ENCODE peak calls at places on chromosomes 2 and 18, in seven cellular contexts. S is K562, O is HCT116, M is HepG2, C is A549, G is GM12878, Y is H1. H is an unnamed sample.

GRCh38 chr2:234850818-234851217 is 101.0 kb upstream of the SH3BP4 start:
- DNase-seq in C (no peak), M (no peak), S (no peak), G (no peak), O (no peak), Y (no peak), H (no peak)

GRCh38 chr2:69767034-69767433 is 25.1 kb downstream of the ANXA4 start:
- DNase-seq in Y (no peak), O (no peak), C (no peak), G (no peak), M (no peak), S (no peak), H (peak)

GRCh38 chr2:118580651-118581050 is 266.8 kb downstream of the EN1 start:
- DNase-seq in M (no peak), Y (no peak), G (no peak), C (no peak), S (no peak), O (no peak), H (no peak)

GRCh38 chr18:26424428-26425147 is 123.8 kb downstream of the KCTD1 start:
- DNase-seq in O (no peak), C (no peak), Y (no peak), S (no peak), G (no peak), M (no peak), H (no peak)

GRCh38 chr2:219197388-219197787 is 9.2 kb upstream of the ZFAND2B start:
- DNase-seq in Y (no peak), O (no peak), G (no peak), S (no peak), M (no peak), C (no peak), H (no peak)

GRCh38 chr2:189128961-189129360 is 50.6 kb downstream of the COL5A2 start:
- DNase-seq in M (no peak), O (no peak), Y (no peak), C (no peak), S (no peak), G (no peak), H (no peak)

GRCh38 chr2:168118733-168119518 is 128.5 kb downstream of the STK39 start:
- DNase-seq in Y (no peak), O (peak), M (peak), C (peak), G (no peak), S (peak), H (peak)

GRCh38 chr2:190158798-190159434 is 96.4 kb upstream of the MSTN start:
- DNase-seq in Y (no peak), M (no peak), O (no peak), C (no peak), S (no peak), G (no peak), H (no peak)

GRCh38 chr2:74048843-74049519 is 64.3 kb downstream of the TET3 start:
- DNase-seq in S (peak), C (no peak), G (no peak), O (no peak), M (no peak), Y (no peak), H (no peak)

GRCh38 chr2:23636412-23636811 is 251.4 kb downstream of the KLHL29 start:
- DNase-seq in S (peak), G (no peak), Y (no peak), M (peak), O (no peak), C (peak), H (peak)

GRCh38 chr18:70373062-70373519 is 84.2 kb downstream of the SOCS6 start:
- DNase-seq in C (peak), O (peak), Y (no peak), S (no peak), G (no peak), M (peak), H (peak)

GRCh38 chr2:147934881-147935280 is 85.7 kb downstream of the ORC4 start:
- DNase-seq in S (no peak), G (no peak), M (no peak), C (no peak), Y (no peak), O (no peak), H (peak)

GRCh38 chr2:224173210-224173609 is 134.1 kb upstream of the SERPINE2 start:
- DNase-seq in Y (no peak), C (no peak), S (no peak), O (no peak), M (no peak), G (no peak), H (no peak)

GRCh38 chr2:220033546-220033945 is 406.1 kb downstream of the SLC4A3 start:
- DNase-seq in C (no peak), M (no peak), O (no peak), S (no peak), Y (no peak), G (no peak), H (peak)

GRCh38 chr2:215452725-215453124 is 16.9 kb upstream of the FN1 start:
- DNase-seq in M (no peak), C (no peak), S (no peak), G (no peak), O (no peak), Y (peak), H (no peak)

GRCh38 chr2:28216320-28216719 is 176.3 kb upstream of the FOSL2 start:
- DNase-seq in Y (no peak), M (no peak), S (no peak), O (no peak), G (no peak), C (no peak), H (no peak)

GRCh38 chr2:60513996-60514395 is 39.5 kb downstream of the BCL11A start:
- DNase-seq in G (no peak), S (no peak), M (no peak), Y (no peak), O (no peak), C (no peak), H (no peak)

GRCh38 chr2:64700133-64700809 is 46.6 kb upstream of the SERTAD2 start:
- DNase-seq in Y (no peak), G (peak), O (no peak), C (no peak), M (no peak), S (no peak), H (peak)

GRCh38 chr18:27685807-27686412 is 491.0 kb downstream of the CDH2 start:
- DNase-seq in C (peak), M (peak), S (peak), Y (no peak), G (no peak), O (peak), H (peak)

GRCh38 chr18:51654441-51655326 is 457.2 kb upstream of the MEX3C start:
- DNase-seq in M (no peak), Y (no peak), O (no peak), S (no peak), C (no peak), G (no peak), H (no peak)

GRCh38 chr2:201795608-201796477 is 10.5 kb upstream of the CDK15 start:
- DNase-seq in S (peak), C (peak), Y (no peak), M (peak), O (peak), G (no peak), H (peak)

GRCh38 chr2:28326873-28327495 is 65.7 kb upstream of the FOSL2 start:
- DNase-seq in M (no peak), Y (no peak), G (no peak), S (no peak), C (no peak), O (no peak), H (peak)

GRCh38 chr2:137192366-137193315 is 427.3 kb downstream of the THSD7B start:
- DNase-seq in G (no peak), M (peak), Y (no peak), O (no peak), S (no peak), C (peak), H (no peak)

GRCh38 chr2:203811491-203812221 is 55.9 kb upstream of the CTLA4 start:
- DNase-seq in O (peak), M (peak), C (peak), S (no peak), Y (no peak), G (no peak), H (peak)

GRCh38 chr18:60984496-60984895 is 348.7 kb upstream of the CDH20 start:
- DNase-seq in Y (no peak), O (no peak), C (no peak), G (no peak), S (no peak), M (no peak), H (peak)

GRCh38 chr2:181128199-181128598 is 147.8 kb downstream of the UBE2E3 start:
- DNase-seq in M (no peak), C (no peak), Y (no peak), G (no peak), O (no peak), S (no peak), H (no peak)

GRCh38 chr2:120205901-120206581 is 17.2 kb downstream of the TMEM185B start:
- DNase-seq in M (no peak), C (no peak), S (peak), O (no peak), Y (no peak), G (no peak), H (no peak)

GRCh38 chr2:36538345-36538744 is 59.6 kb downstream of the FEZ2 start:
- DNase-seq in G (no peak), Y (no peak), M (no peak), O (no peak), S (no peak), C (no peak), H (no peak)

GRCh38 chr2:167702227-167702626 is 545.2 kb downstream of the STK39 start:
- DNase-seq in M (no peak), C (no peak), S (no peak), G (no peak), Y (no peak), O (no peak), H (no peak)

GRCh38 chr2:100744589-100744988 is 75.3 kb upstream of the NPAS2 start:
- DNase-seq in C (no peak), M (peak), O (no peak), S (no peak), Y (no peak), G (no peak), H (peak)

GRCh38 chr2:75410702-75411101 is 150.0 kb downstream of the EVA1A start:
- DNase-seq in M (no peak), S (no peak), Y (no peak), C (no peak), G (no peak), O (no peak), H (no peak)

GRCh38 chr18:62758591-62758990 is 43.2 kb downstream of the PHLPP1 start:
- DNase-seq in O (no peak), Y (no peak), G (no peak), C (no peak), M (no peak), S (no peak), H (no peak)

GRCh38 chr18:62759704-62760402 is 44.5 kb downstream of the PHLPP1 start:
- DNase-seq in S (no peak), C (no peak), G (no peak), O (no peak), M (no peak), Y (no peak), H (peak)

GRCh38 chr18:62755946-62756345 is 40.6 kb downstream of the PHLPP1 start:
- DNase-seq in S (no peak), C (no peak), Y (no peak), O (no peak), G (no peak), M (no peak), H (no peak)

GRCh38 chr18:62755454-62755853 is 40.1 kb downstream of the PHLPP1 start:
- DNase-seq in G (no peak), C (no peak), S (no peak), Y (no peak), O (no peak), M (no peak), H (no peak)

DNA sequence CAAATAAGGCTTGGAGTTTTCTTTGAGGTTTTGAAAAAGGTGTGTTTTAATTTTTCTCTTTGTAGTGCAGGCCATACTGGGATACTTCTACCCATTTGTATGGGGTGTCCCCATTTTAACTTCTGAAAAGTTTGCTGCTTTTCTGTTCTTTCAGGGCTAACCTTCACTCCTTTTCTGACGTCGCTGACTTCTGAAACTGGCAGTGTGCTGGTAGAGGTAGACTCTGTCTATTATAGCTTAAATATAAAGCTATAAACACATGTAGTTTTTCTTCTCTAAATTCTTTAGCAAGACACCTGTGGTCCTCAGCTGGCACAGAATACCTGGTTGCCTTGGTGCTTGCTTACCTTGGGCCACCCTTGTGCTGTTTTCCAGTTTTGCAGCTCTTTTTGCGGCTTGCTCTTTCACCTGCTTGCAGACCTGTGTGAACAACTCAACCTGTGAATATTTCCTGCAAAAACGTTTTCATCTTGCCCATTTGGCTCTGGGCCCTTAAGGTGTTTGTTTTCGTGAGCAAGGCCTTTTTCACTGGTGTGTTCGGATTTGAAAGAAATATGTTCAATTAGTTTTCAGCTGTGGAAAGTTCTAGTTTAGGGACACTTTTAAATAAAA is 42.2 kb downstream of the PHLPP1 start:
- DNase-seq in G (no peak), C (no peak), O (no peak), M (no peak), Y (no peak), S (no peak), H (no peak)
- H3K4me2 ChIP-seq in G (no peak), C (no peak), O (no peak), M (no peak), Y (peak), S (no peak), H (no peak)

DNA sequence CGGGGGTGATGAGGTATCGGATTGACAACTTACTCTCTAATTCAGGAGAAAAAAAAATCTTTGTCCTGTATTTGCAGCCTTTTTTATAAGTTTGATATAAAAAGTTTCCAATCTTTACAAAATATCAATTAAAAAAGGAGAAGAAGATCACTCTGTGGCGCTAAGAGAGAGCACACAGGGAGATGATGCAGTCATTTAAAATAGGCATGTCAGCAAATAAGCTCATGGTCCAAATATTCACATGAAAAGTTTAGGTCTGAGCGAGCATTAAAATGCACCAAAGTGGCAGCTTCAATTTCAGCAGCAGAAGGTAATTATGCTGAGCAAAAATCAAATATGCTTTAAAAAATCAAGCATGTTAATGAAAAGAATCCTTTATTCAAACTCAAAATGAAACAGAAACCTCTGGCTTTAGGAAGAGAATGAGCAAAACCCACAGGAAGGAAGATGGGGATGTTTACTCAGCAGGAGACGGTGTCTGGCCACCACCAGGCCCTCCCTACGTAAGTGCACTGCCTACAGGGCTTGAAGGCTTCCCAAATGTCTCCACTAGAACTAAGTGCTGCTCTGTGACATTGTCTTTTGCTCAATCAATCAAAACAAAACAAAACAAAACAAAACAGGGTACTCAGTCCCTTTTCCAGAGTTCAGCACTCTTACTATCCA is 120.5 kb downstream of the L3MBTL4 start:
- DNase-seq in M (no peak), Y (no peak), C (no peak), S (no peak), G (no peak), O (no peak), H (no peak)
- H3K4me3 ChIP-seq in M (no peak), Y (no peak), C (no peak), S (no peak), G (no peak), O (no peak), H (no peak)

GRCh38 chr2:160352492-160352891 is 141.1 kb downstream of the RBMS1 start:
- DNase-seq in M (no peak), Y (no peak), G (no peak), S (no peak), O (no peak), C (peak), H (peak)
- TF ChIP-seq CEBPB in M (no peak), Y (no peak), G (no peak), S (no peak), O (no peak), C (peak), H (no peak)

GRCh38 chr2:45388541-45389100 is 222.4 kb downstream of the SRBD1 start:
- DNase-seq in M (no peak), S (no peak), C (peak), O (no peak), G (no peak), Y (no peak), H (no peak)
- H3K4me2 ChIP-seq in M (no peak), S (no peak), C (no peak), O (no peak), G (no peak), Y (no peak), H (no peak)

GRCh38 chr2:221569342-221570278 is 2.5 kb downstream of the EPHA4 start:
- DNase-seq in M (no peak), C (no peak), Y (no peak), G (no peak), S (no peak), O (no peak), H (no peak)
- H3K4me3 ChIP-seq in M (no peak), C (no peak), Y (peak), G (no peak), S (no peak), O (no peak), H (peak)

GRCh38 chr2:67652679-67653078 is 255.5 kb downstream of the ETAA1 start:
- DNase-seq in S (no peak), Y (no peak), M (no peak), G (no peak), C (no peak), O (no peak), H (no peak)

GRCh38 chr2:67650292-67651133 is 253.4 kb downstream of the ETAA1 start:
- DNase-seq in G (no peak), M (peak), C (peak), O (peak), S (peak), Y (peak), H (peak)

GRCh38 chr2:67646714-67647333 is 249.7 kb downstream of the ETAA1 start:
- DNase-seq in M (no peak), O (no peak), Y (no peak), G (no peak), S (no peak), C (no peak), H (no peak)

GRCh38 chr2:67645280-67646255 is 248.4 kb downstream of the ETAA1 start:
- DNase-seq in Y (no peak), S (no peak), G (no peak), O (no peak), C (no peak), M (no peak), H (peak)

DNA sequence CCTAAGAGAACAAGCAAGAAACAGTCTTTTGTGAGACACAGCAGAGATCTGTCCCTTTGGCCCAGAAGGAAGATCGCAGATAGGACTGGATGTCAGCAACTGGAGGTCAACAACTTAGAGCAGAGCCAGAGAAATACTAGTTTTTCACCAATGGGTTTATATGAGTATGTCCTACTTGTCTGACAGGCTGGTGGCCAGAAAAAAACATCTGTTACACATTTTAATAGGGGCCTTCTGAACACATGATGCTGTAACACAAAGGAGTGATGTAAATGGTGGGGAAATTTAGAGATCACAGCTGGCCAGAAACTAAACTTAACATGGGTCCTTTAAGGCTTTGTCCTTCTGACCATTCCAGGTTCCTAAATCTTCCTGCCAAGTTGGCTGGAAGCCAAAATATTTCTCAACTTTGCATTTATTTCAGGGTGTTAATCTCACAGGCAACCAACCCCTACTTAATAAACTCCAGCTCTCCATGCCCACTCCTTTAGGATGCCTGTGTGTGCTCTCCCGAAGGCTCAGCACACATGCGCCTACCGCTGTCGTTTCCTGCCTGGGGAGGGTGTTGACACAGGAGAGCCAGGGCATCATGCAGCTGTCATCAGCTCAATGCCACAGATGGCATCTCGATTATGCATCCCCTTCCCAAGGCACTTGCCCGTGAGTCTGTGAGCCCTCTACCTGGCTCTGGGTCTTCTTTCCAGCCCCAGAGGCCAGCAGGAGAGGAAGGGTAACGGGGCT is 252.4 kb downstream of the ETAA1 start:
- DNase-seq in Y (no peak), C (peak), G (no peak), O (no peak), M (no peak), S (no peak), H (peak)
- TF ChIP-seq CEBPB in Y (no peak), C (peak), G (no peak), O (no peak), M (no peak), S (no peak), H (no peak)

DNA sequence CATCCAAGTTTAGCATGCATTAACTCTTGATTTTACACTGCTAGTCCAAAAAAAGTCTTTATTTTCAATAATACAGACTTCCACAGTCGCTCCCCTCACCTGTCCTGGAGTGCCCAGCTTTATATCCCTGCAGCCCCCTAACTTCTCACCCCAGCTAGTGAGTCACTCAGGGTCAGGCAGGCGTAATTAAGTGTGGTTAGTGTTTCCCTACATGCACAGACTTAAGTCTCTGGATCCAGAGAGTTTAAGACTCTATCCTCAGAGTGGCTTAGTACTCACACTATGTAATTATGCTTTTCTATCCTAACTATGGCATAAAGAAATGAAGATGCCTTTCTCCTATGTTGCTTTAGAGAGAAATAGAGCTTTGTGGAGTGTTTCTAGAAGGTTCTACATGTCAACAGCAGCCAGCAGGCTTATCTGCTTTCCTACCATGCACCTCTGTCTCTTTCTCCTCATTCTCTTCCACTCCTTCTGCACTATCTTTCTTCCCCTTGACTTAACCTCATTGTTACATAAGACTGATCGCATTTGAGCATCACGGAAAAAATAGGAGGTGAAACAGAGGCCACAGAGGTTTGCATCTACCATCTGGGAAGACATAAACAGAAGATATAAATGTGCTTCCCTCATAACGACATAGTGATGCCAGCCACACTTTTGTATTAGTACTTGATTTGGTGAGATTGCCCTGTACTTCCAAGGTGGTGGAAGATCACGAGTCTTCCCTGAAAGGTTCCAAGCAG is 34.4 kb upstream of the PMAIP1 start:
- DNase-seq in M (no peak), G (no peak), Y (no peak), O (no peak), S (no peak), C (no peak), H (no peak)
- H3K4me2 ChIP-seq in M (no peak), G (no peak), Y (no peak), O (no peak), S (no peak), C (no peak), H (no peak)